ENCODE peak calls at places on chromosomes 4 and X, in five cellular contexts. One of them, this sample, is unnamed.

GRCh38 chrX:30590368-30590767 is 12.8 kb upstream of the TASL start:
- DNase-seq in pancreas: no peak
- DNase-seq in lung: no peak
- DNase-seq in AG04449: no peak
- DNase-seq in astrocyte of the spinal cord: no peak
- DNase-seq in this sample: no peak

GRCh38 chr4:38163216-38164006 is 203.2 kb downstream of the PTTG2 start:
- DNase-seq in pancreas: no peak
- DNase-seq in AG04449: no peak
- DNase-seq in lung: no peak
- DNase-seq in astrocyte of the spinal cord: peak; percentile 77
- DNase-seq in this sample: no peak

GRCh38 chr4:102663073-102663472 is 97.7 kb downstream of the MANBA start:
- DNase-seq in pancreas: no peak
- DNase-seq in astrocyte of the spinal cord: peak; percentile 70
- DNase-seq in AG04449: peak; percentile 65
- DNase-seq in lung: no peak
- DNase-seq in this sample: peak; percentile 28

GRCh38 chr4:113760094-113760851 is 1.3 kb downstream of the CAMK2D start:
- DNase-seq in astrocyte of the spinal cord: peak; percentile 62
- DNase-seq in AG04449: no peak
- DNase-seq in pancreas: peak; percentile 33
- DNase-seq in lung: peak; percentile 58
- DNase-seq in this sample: no peak

GRCh38 chr4:53055274-53055673 is 193.2 kb downstream of the RASL11B start:
- DNase-seq in astrocyte of the spinal cord: peak; percentile 91
- DNase-seq in pancreas: no peak
- DNase-seq in lung: no peak
- DNase-seq in AG04449: peak; percentile 58
- DNase-seq in this sample: peak; percentile 77

GRCh38 chr4:80266902-80267380 is 477 bp downstream of the FGF5 start:
- DNase-seq in astrocyte of the spinal cord: peak; percentile 59
- DNase-seq in pancreas: no peak
- DNase-seq in lung: no peak
- DNase-seq in AG04449: no peak
- DNase-seq in this sample: no peak

GRCh38 chrX:56783450-56783831 is 54.4 kb downstream of the NBDY start:
- DNase-seq in astrocyte of the spinal cord: peak; percentile 34
- DNase-seq in lung: peak; percentile 82
- DNase-seq in AG04449: no peak
- DNase-seq in pancreas: peak; percentile 82
- DNase-seq in this sample: no peak

GRCh38 chr4:94507281-94507680 is 55.5 kb downstream of the PDLIM5 start:
- DNase-seq in AG04449: no peak
- DNase-seq in lung: no peak
- DNase-seq in astrocyte of the spinal cord: no peak
- DNase-seq in pancreas: no peak
- DNase-seq in this sample: no peak

GRCh38 chrX:44675364-44676024 is 132.8 kb upstream of the FUNDC1 start:
- DNase-seq in pancreas: no peak
- DNase-seq in lung: peak; percentile 43
- DNase-seq in astrocyte of the spinal cord: peak; percentile 84
- DNase-seq in AG04449: peak; percentile 38
- DNase-seq in this sample: peak; percentile 91

GRCh38 chrX:13569479-13570244 is at the start of gene EGFL6:
- DNase-seq in pancreas: no peak
- DNase-seq in lung: no peak
- DNase-seq in astrocyte of the spinal cord: no peak
- DNase-seq in AG04449: no peak
- DNase-seq in this sample: no peak

GRCh38 chr4:76956961-76957738 is 7.6 kb downstream of the SEPTIN11 start:
- DNase-seq in AG04449: no peak
- DNase-seq in astrocyte of the spinal cord: no peak
- DNase-seq in lung: no peak
- DNase-seq in pancreas: no peak
- DNase-seq in this sample: no peak

GRCh38 chr4:122152699-122153328 is 683 bp downstream of the BLTP1 start:
- DNase-seq in astrocyte of the spinal cord: peak; percentile 33
- DNase-seq in pancreas: peak; percentile 37
- DNase-seq in lung: no peak
- DNase-seq in AG04449: no peak
- DNase-seq in this sample: peak; percentile 3

GRCh38 chr4:183100827-183101226 is 1.8 kb downstream of the WWC2 start:
- DNase-seq in astrocyte of the spinal cord: no peak
- DNase-seq in AG04449: no peak
- DNase-seq in pancreas: no peak
- DNase-seq in lung: no peak
- DNase-seq in this sample: no peak

GRCh38 chrX:3295731-3296130 is 50.7 kb downstream of the MXRA5 start:
- DNase-seq in pancreas: no peak
- DNase-seq in AG04449: no peak
- DNase-seq in lung: no peak
- DNase-seq in astrocyte of the spinal cord: no peak
- DNase-seq in this sample: no peak

GRCh38 chr4:181659202-181659601 is 584.0 kb upstream of the TENM3 start:
- DNase-seq in AG04449: no peak
- DNase-seq in astrocyte of the spinal cord: peak; percentile 62
- DNase-seq in lung: no peak
- DNase-seq in pancreas: no peak
- DNase-seq in this sample: no peak

GRCh38 chr4:177119693-177120092 is 190.0 kb upstream of the NEIL3 start:
- DNase-seq in AG04449: no peak
- DNase-seq in pancreas: no peak
- DNase-seq in lung: no peak
- DNase-seq in astrocyte of the spinal cord: no peak
- DNase-seq in this sample: no peak

GRCh38 chrX:34559325-34559724 is 97.8 kb downstream of the TMEM47 start:
- DNase-seq in AG04449: no peak
- DNase-seq in astrocyte of the spinal cord: peak; percentile 7
- DNase-seq in lung: no peak
- DNase-seq in pancreas: no peak
- DNase-seq in this sample: peak; percentile 19

GRCh38 chr4:121421594-121421993 is 40.8 kb upstream of the QRFPR start:
- DNase-seq in AG04449: no peak
- DNase-seq in astrocyte of the spinal cord: no peak
- DNase-seq in pancreas: no peak
- DNase-seq in lung: no peak
- DNase-seq in this sample: no peak

GRCh38 chr4:15238720-15239119 is 189.1 kb upstream of the C1QTNF7 start:
- DNase-seq in astrocyte of the spinal cord: peak; percentile 59
- DNase-seq in pancreas: no peak
- DNase-seq in lung: peak; percentile 38
- DNase-seq in AG04449: no peak
- DNase-seq in this sample: peak; percentile 13

GRCh38 chrX:102345916-102346315 is 93.9 kb downstream of the NXF2B start:
- DNase-seq in astrocyte of the spinal cord: peak; percentile 25
- DNase-seq in pancreas: peak; percentile 41
- DNase-seq in AG04449: no peak
- DNase-seq in lung: peak; percentile 62
- DNase-seq in this sample: no peak

GRCh38 chr4:158860856-158861255 is 92.0 kb downstream of the FNIP2 start:
- DNase-seq in lung: no peak
- DNase-seq in AG04449: no peak
- DNase-seq in astrocyte of the spinal cord: no peak
- DNase-seq in pancreas: no peak
- DNase-seq in this sample: no peak

GRCh38 chr4:185374573-185374972 is 21.2 kb downstream of the LRP2BP start:
- DNase-seq in lung: no peak
- DNase-seq in pancreas: no peak
- DNase-seq in astrocyte of the spinal cord: no peak
- DNase-seq in AG04449: no peak
- DNase-seq in this sample: no peak

GRCh38 chr4:181687116-181687515 is 556.1 kb upstream of the TENM3 start:
- DNase-seq in astrocyte of the spinal cord: peak; percentile 28
- DNase-seq in AG04449: no peak
- DNase-seq in pancreas: no peak
- DNase-seq in lung: no peak
- DNase-seq in this sample: no peak

GRCh38 chrX:68686684-68687045 is 39.2 kb downstream of the STARD8 start:
- DNase-seq in AG04449: no peak
- DNase-seq in pancreas: no peak
- DNase-seq in lung: no peak
- DNase-seq in astrocyte of the spinal cord: peak; percentile 24
- DNase-seq in this sample: no peak

GRCh38 chr4:98481167-98481566 is 177.2 kb downstream of the TSPAN5 start:
- DNase-seq in astrocyte of the spinal cord: no peak
- DNase-seq in AG04449: no peak
- DNase-seq in pancreas: peak; percentile 34
- DNase-seq in lung: no peak
- DNase-seq in this sample: no peak

GRCh38 chr4:182843813-182844325 is 73.3 kb downstream of the DCTD start:
- DNase-seq in pancreas: no peak
- DNase-seq in AG04449: no peak
- DNase-seq in lung: no peak
- DNase-seq in astrocyte of the spinal cord: no peak
- DNase-seq in this sample: no peak

GRCh38 chr4:47145630-47146029 is 114.3 kb downstream of the GABRB1 start:
- DNase-seq in lung: no peak
- DNase-seq in AG04449: peak; percentile 59
- DNase-seq in astrocyte of the spinal cord: peak; percentile 75
- DNase-seq in pancreas: no peak
- DNase-seq in this sample: peak; percentile 25

GRCh38 chrX:140510895-140511295 is 6.0 kb upstream of the SOX3 start:
- DNase-seq in pancreas: no peak
- DNase-seq in lung: no peak
- DNase-seq in astrocyte of the spinal cord: no peak
- DNase-seq in AG04449: no peak
- DNase-seq in this sample: no peak

GRCh38 chrX:34638116-34638515 is 19.0 kb downstream of the TMEM47 start:
- DNase-seq in astrocyte of the spinal cord: peak; percentile 52
- DNase-seq in pancreas: no peak
- DNase-seq in lung: no peak
- DNase-seq in AG04449: no peak
- DNase-seq in this sample: no peak

GRCh38 chr4:177532363-177532762 is 90.1 kb upstream of the AGA start:
- DNase-seq in pancreas: no peak
- DNase-seq in astrocyte of the spinal cord: no peak
- DNase-seq in lung: no peak
- DNase-seq in AG04449: no peak
- DNase-seq in this sample: no peak

GRCh38 chr4:62415256-62415655 is 1215.1 kb downstream of the ADGRL3 start:
- DNase-seq in lung: no peak
- DNase-seq in AG04449: no peak
- DNase-seq in astrocyte of the spinal cord: no peak
- DNase-seq in pancreas: no peak
- DNase-seq in this sample: no peak

GRCh38 chr4:186701788-186702187 is 21.9 kb downstream of the FAT1 start:
- DNase-seq in lung: no peak
- DNase-seq in astrocyte of the spinal cord: no peak
- DNase-seq in AG04449: no peak
- DNase-seq in pancreas: no peak
- DNase-seq in this sample: no peak

GRCh38 chrX:155757366-155757765 is 123.8 kb upstream of the VAMP7 start:
- DNase-seq in pancreas: no peak
- DNase-seq in astrocyte of the spinal cord: no peak
- DNase-seq in lung: no peak
- DNase-seq in AG04449: no peak
- DNase-seq in this sample: no peak

GRCh38 chr4:110361921-110362320 is 114.0 kb upstream of the ENPEP start:
- DNase-seq in AG04449: peak; percentile 7
- DNase-seq in astrocyte of the spinal cord: peak; percentile 95
- DNase-seq in pancreas: no peak
- DNase-seq in lung: no peak
- DNase-seq in this sample: peak; percentile 71

GRCh38 chr4:3766791-3767561 is 791 bp downstream of the ADRA2C start:
- DNase-seq in AG04449: no peak
- DNase-seq in lung: no peak
- DNase-seq in astrocyte of the spinal cord: peak; percentile 3
- DNase-seq in pancreas: no peak
- DNase-seq in this sample: no peak

GRCh38 chr4:54657194-54657555 is 582 bp upstream of the KIT start:
- DNase-seq in lung: no peak
- DNase-seq in AG04449: no peak
- DNase-seq in astrocyte of the spinal cord: no peak
- DNase-seq in pancreas: no peak
- DNase-seq in this sample: no peak

DNA sequence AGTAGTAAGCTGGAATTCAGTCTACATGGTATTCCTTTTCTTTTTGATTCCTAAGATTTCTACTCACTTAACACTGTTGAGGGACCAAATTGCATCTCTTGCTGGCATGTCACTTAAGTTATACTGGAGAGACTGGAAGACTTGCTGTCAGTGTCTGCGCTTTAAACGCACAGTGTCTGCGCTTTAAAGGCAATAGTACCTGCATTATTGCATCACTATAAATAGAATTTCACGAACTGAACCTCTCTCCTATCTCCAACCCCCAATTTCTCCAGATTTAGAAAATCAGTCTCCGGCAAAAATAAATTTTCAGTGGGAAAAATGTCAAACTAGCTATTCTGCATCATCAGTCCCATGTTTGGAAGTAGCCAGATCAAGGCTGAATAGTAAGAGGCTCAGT is 21.2 kb downstream of the SMAD1 start:
- DNase-seq in pancreas: no peak
- DNase-seq in astrocyte of the spinal cord: no peak
- DNase-seq in lung: no peak
- DNase-seq in AG04449: no peak
- DNase-seq in this sample: no peak
- H3K4me3 ChIP-seq in pancreas: no peak overlapping the region
- H3K4me3 ChIP-seq in astrocyte of the spinal cord: no peak overlapping the region
- H3K4me3 ChIP-seq in lung: no peak overlapping the region
- H3K4me3 ChIP-seq in AG04449: no peak overlapping the region
- H3K4me3 ChIP-seq in this sample: no peak overlapping the region

GRCh38 chr4:26030260-26030667 is 116.2 kb downstream of the SMIM20 start:
- DNase-seq in AG04449: no peak
- DNase-seq in lung: no peak
- DNase-seq in pancreas: no peak
- DNase-seq in astrocyte of the spinal cord: no peak
- DNase-seq in this sample: no peak
- H3K4me3 ChIP-seq in AG04449: no peak overlapping the region
- H3K4me3 ChIP-seq in lung: no peak overlapping the region
- H3K4me3 ChIP-seq in pancreas: no peak overlapping the region
- H3K4me3 ChIP-seq in astrocyte of the spinal cord: no peak overlapping the region
- H3K4me3 ChIP-seq in this sample: no peak overlapping the region

GRCh38 chr4:27861802-27862201 is 1001.2 kb downstream of the STIM2 start:
- DNase-seq in lung: no peak
- DNase-seq in pancreas: no peak
- DNase-seq in AG04449: no peak
- DNase-seq in astrocyte of the spinal cord: peak; percentile 66
- DNase-seq in this sample: no peak

DNA sequence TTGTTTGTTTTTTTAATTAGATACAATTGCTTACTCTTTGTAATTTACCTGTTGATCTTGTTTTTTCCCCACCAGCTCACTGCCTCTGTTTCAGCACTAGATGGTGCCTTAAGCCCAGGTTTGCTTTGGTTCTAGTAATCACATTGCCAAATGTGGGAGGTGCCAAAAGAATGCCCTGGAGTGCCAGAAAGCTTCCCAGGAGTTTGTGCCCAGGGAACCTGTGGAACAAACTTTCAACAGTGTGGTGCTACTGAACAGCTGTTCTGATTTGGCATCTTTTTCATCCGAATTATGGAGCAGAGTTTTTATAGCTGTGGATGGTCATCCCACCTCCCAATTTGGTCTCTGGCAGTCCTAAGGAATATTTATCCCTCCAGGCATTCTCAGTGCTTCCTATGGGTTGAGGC is 1000.7 kb downstream of the STIM2 start:
- DNase-seq in lung: no peak
- DNase-seq in AG04449: no peak
- DNase-seq in astrocyte of the spinal cord: peak; percentile 44
- DNase-seq in pancreas: peak; percentile 14
- DNase-seq in this sample: peak; percentile 29
- H3K4me3 ChIP-seq in lung: no peak overlapping the region
- H3K4me3 ChIP-seq in AG04449: no peak overlapping the region
- H3K4me3 ChIP-seq in astrocyte of the spinal cord: no peak overlapping the region
- H3K4me3 ChIP-seq in pancreas: no peak overlapping the region
- H3K4me3 ChIP-seq in this sample: no peak overlapping the region

GRCh38 chr4:108172780-108173598 is 4.3 kb upstream of the LEF1 start:
- DNase-seq in pancreas: peak; percentile 49
- DNase-seq in AG04449: no peak
- DNase-seq in astrocyte of the spinal cord: peak; percentile 88
- DNase-seq in lung: no peak
- DNase-seq in this sample: no peak
- H3K4me3 ChIP-seq in pancreas: peak overlapping the region; percentile 42
- H3K4me3 ChIP-seq in AG04449: peak overlapping the region; percentile 49
- H3K4me3 ChIP-seq in astrocyte of the spinal cord: peak overlapping the region; percentile 51
- H3K4me3 ChIP-seq in lung: peak overlapping the region; percentile 42
- H3K4me3 ChIP-seq in this sample: peak overlapping the region; percentile 52

This sample was measured in skeletal muscle cell.